ENCODE peak calls at places on chromosome 5, in nine cellular contexts. Z is endothelial cell of umbilical vein, D is GM23338, E is sigmoid colon, G is prostate gland, U is SK-N-SH, H is H1, F is GM12878, P is breast epithelium. J is an unnamed sample.

GRCh38 chr5:28254846-28255245 is 1216.5 kb upstream of the CDH9 start:
- DNase-seq in Z (no peak), D (no peak), E (no peak), G (no peak), U (no peak), H (no peak), F (no peak), P (no peak), J (no peak)

GRCh38 chr5:142420521-142420920 is 95.7 kb upstream of the SPRY4 start:
- DNase-seq in Z (no peak), D (no peak), E (no peak), G (no peak), U (no peak), H (no peak), F (no peak), P (no peak), J (no peak)

GRCh38 chr5:67268233-67269011 is 71.8 kb upstream of the CD180 start:
- DNase-seq in Z (peak), D (no peak), E (peak), G (peak), U (peak), H (no peak), F (no peak), P (peak), J (no peak)

GRCh38 chr5:41510176-41510831 is at the start of gene PLCXD3:
- DNase-seq in Z (no peak), D (peak), E (peak), G (no peak), U (peak), H (peak), F (no peak), P (no peak), J (no peak)

GRCh38 chr5:95591490-95591901 is 28.4 kb upstream of the GPR150 start:
- DNase-seq in Z (peak), D (no peak), E (no peak), G (no peak), U (no peak), H (no peak), F (no peak), P (no peak), J (no peak)

GRCh38 chr5:80502795-80503194 is 14.9 kb downstream of the FAM151B start:
- DNase-seq in Z (no peak), D (no peak), E (no peak), G (no peak), U (no peak), H (no peak), F (no peak), P (no peak), J (no peak)

GRCh38 chr5:103258957-103259704 is 568 bp downstream of the MACIR start:
- DNase-seq in Z (peak), D (peak), E (peak), G (peak), U (peak), H (peak), F (no peak), P (peak), J (peak)

GRCh38 chr5:90050135-90050534 is 359.4 kb downstream of the CETN3 start:
- DNase-seq in Z (no peak), D (no peak), E (no peak), G (no peak), U (no peak), H (no peak), F (no peak), P (no peak), J (no peak)

GRCh38 chr5:162323471-162323870 is 255.9 kb downstream of the GABRG2 start:
- DNase-seq in Z (no peak), D (no peak), E (no peak), G (no peak), U (peak), H (no peak), F (no peak), P (no peak), J (no peak)

GRCh38 chr5:180035532-180035931 is 36.0 kb downstream of the RNF130 start:
- DNase-seq in Z (no peak), D (no peak), E (no peak), G (no peak), U (no peak), H (no peak), F (no peak), P (no peak), J (no peak)

GRCh38 chr5:122150128-122150685 is 20.9 kb downstream of the ZNF474 start:
- DNase-seq in Z (no peak), D (no peak), E (no peak), G (no peak), U (peak), H (no peak), F (no peak), P (no peak), J (no peak)

GRCh38 chr5:93620487-93621339 is 37.7 kb downstream of the NR2F1 start:
- DNase-seq in Z (peak), D (peak), E (peak), G (peak), U (peak), H (peak), F (no peak), P (no peak), J (peak)

GRCh38 chr5:29252390-29252789 is 1941.1 kb upstream of the CDH6 start:
- DNase-seq in Z (no peak), D (peak), E (no peak), G (no peak), U (no peak), H (no peak), F (no peak), P (no peak), J (no peak)

GRCh38 chr5:141958773-141959172 is 771 bp upstream of the PCDH12 start:
- DNase-seq in Z (peak), D (no peak), E (peak), G (no peak), U (no peak), H (peak), F (no peak), P (no peak), J (peak)

GRCh38 chr5:143957455-143957854 is 145.5 kb downstream of the HMHB1 start:
- DNase-seq in Z (no peak), D (peak), E (no peak), G (no peak), U (peak), H (no peak), F (no peak), P (no peak), J (no peak)
- TF ChIP-seq CTCF in Z (no peak), D (peak), E (no peak), G (no peak), U (peak), H (peak), F (peak), P (no peak), J (no peak)

DNA sequence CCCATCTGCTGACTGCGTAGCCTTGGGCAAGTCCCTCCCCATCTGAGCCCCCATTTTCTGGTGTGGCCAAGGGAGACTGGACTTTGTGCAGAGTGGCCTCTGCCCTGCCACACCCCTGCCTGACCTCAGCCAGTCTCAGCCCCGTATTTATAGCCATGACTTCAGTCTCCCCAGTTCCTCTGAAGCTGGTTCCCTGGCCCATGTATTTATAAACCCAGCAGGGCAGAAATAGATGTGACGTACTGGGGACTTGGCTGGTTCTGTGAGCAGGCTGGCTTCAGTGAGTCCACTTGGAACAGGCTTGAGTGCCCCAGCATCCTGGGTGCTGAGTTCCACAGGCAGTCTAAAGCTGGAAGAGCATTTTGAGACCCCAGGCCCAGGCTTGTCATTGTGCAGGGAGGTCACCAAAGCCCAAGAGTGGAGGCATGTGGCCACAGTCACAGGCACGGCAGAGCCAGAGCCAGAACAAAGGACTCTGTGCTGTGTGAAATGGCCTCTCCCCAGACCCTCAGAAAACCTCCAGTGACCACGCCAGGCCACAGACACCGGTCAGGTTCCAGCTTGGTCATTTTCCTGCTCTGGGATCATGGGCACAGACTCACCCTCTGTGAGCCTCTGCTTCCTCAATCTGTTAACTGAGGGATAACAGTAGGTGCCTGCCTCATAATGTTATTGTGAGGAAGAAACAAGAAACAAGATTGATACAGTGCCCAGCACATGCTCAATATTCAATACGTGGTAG is 30.4 kb upstream of the SYNPO start:
- DNase-seq in Z (no peak), D (no peak), E (peak), G (no peak), U (no peak), H (no peak), F (no peak), P (no peak), J (no peak)
- TF ChIP-seq POLR2AphosphoS5 in Z (no peak), D (no peak), E (peak), G (peak), U (no peak), H (no peak), F (no peak), P (no peak), J (no peak)

GRCh38 chr5:69367697-69368279 is 1.5 kb downstream of the AK6 start:
- DNase-seq in Z (no peak), D (no peak), E (no peak), G (no peak), U (no peak), H (no peak), F (no peak), P (no peak), J (no peak)
- TF ChIP-seq CTCF in Z (no peak), D (no peak), E (no peak), G (no peak), U (no peak), H (no peak), F (peak), P (no peak), J (no peak)

GRCh38 chr5:1004598-1005361 is 3.8 kb upstream of the NKD2 start:
- DNase-seq in Z (peak), D (peak), E (peak), G (peak), U (peak), H (peak), F (no peak), P (peak), J (no peak)
- TF ChIP-seq POLR2AphosphoS5 in Z (no peak), D (no peak), E (no peak), G (no peak), U (no peak), H (no peak), F (no peak), P (no peak), J (no peak)

GRCh38 chr5:75277463-75277862 is 40.8 kb upstream of the ANKRD31 start:
- DNase-seq in Z (no peak), D (no peak), E (no peak), G (no peak), U (no peak), H (no peak), F (no peak), P (no peak), J (no peak)

GRCh38 chr5:75282581-75282980 is 45.9 kb upstream of the ANKRD31 start:
- DNase-seq in Z (no peak), D (peak), E (no peak), G (no peak), U (no peak), H (no peak), F (no peak), P (no peak), J (no peak)

GRCh38 chr5:75275736-75276135 is 39.1 kb upstream of the ANKRD31 start:
- DNase-seq in Z (no peak), D (peak), E (no peak), G (no peak), U (no peak), H (no peak), F (no peak), P (no peak), J (no peak)

GRCh38 chr5:75281716-75282465 is 45.2 kb upstream of the ANKRD31 start:
- DNase-seq in Z (no peak), D (no peak), E (no peak), G (no peak), U (no peak), H (no peak), F (no peak), P (no peak), J (no peak)

GRCh38 chr5:75279324-75279723 is 42.6 kb upstream of the ANKRD31 start:
- DNase-seq in Z (no peak), D (no peak), E (no peak), G (no peak), U (no peak), H (no peak), F (no peak), P (no peak), J (no peak)
- TF ChIP-seq CTCF in Z (no peak), D (no peak), E (no peak), G (no peak), U (peak), H (no peak), F (no peak), P (no peak), J (no peak)

GRCh38 chr5:132428811-132429440 is 59.4 kb downstream of the SLC22A5 start:
- DNase-seq in Z (no peak), D (no peak), E (no peak), G (no peak), U (no peak), H (peak), F (no peak), P (no peak), J (no peak)
- TF ChIP-seq POLR2AphosphoS5 in Z (no peak), D (no peak), E (no peak), G (no peak), U (no peak), H (no peak), F (no peak), P (no peak), J (no peak)

DNA sequence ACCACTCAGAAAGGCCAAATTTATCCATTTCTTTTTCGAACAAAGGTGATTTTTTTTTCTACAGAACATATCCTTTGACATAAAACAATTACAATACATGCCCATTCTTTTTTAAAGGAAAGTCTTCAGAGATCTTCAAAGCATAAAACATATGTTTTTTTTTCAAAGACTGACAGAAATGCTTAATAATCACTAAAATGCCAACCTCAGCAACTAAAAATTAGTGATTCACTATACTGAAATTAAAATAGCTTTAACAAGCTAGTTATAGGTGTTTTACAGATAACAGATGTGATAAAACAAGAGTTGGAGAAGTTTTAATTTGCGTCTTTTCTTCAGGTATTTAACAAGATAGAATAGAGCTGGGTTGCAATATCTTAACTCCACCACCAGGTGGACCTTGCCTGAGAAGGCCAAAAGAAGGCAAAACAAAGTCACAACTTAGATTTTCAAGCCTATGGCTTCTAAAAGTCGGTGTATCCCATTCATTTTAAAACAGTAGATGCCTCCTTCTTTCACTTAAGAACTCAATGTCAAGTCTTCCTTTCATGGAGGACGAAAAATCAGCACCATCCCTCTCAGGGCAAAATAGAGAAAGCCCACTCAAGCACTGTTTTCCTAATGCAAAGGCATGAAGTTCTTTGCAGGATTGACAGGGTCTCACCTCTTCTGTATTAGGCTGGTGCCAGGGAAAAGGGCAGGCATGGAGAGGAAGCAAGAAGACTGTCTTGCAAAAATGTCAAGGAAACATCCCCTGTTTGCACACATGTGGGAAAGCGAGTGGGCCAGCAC is 31.1 kb upstream of the CPLX2 start:
- DNase-seq in Z (no peak), D (peak), E (no peak), G (no peak), U (no peak), H (no peak), F (no peak), P (no peak), J (no peak)
- TF ChIP-seq CTCF in Z (peak), D (peak), E (no peak), G (peak), U (peak), H (peak), F (peak), P (peak), J (peak)

GRCh38 chr5:36558652-36559051 is 47.8 kb upstream of the SLC1A3 start:
- DNase-seq in Z (no peak), D (no peak), E (no peak), G (no peak), U (no peak), H (no peak), F (no peak), P (no peak), J (no peak)

GRCh38 chr5:36552626-36553393 is 53.6 kb upstream of the SLC1A3 start:
- DNase-seq in Z (peak), D (peak), E (no peak), G (no peak), U (no peak), H (no peak), F (no peak), P (no peak), J (no peak)
- TF ChIP-seq POLR2AphosphoS5 in Z (no peak), D (no peak), E (no peak), G (no peak), U (no peak), H (no peak), F (no peak), P (no peak), J (no peak)